ENCODE peak calls at places on chromosomes 13 and 19, in eight cellular contexts. T is sigmoid colon; I is HL-60; E is fibroblast of pulmonary artery; S is CD8-positive, alpha-beta T cell; A is cardiac fibroblast; V is pancreas; U is mucosa of descending colon. P is an unnamed sample.

GRCh38 chr13:71864981-71865857 is 1.8 kb downstream of the DACH1 start:
- DNase-seq in T (peak), I (peak), E (no peak), S (no peak), A (peak), V (no peak), U (peak), P (no peak)

GRCh38 chr19:22428299-22428913 is 6.3 kb upstream of the ZNF98 start:
- DNase-seq in T (no peak), I (no peak), E (no peak), S (no peak), A (no peak), V (no peak), U (no peak), P (no peak)

GRCh38 chr19:47176071-47176626 is 45.5 kb downstream of the SAE1 start:
- DNase-seq in T (no peak), I (no peak), E (peak), S (no peak), A (peak), V (no peak), U (no peak), P (no peak)

GRCh38 chr19:29690842-29691241 is 24.2 kb downstream of the C19orf12 start:
- DNase-seq in T (no peak), I (peak), E (peak), S (no peak), A (peak), V (no peak), U (no peak), P (peak)

GRCh38 chr13:94154362-94154761 is 325.1 kb downstream of the DCT start:
- DNase-seq in T (no peak), I (no peak), E (peak), S (no peak), A (peak), V (peak), U (no peak), P (no peak)

GRCh38 chr13:37868691-37869505 is 674 bp downstream of the TRPC4 start:
- DNase-seq in T (no peak), I (no peak), E (peak), S (no peak), A (peak), V (no peak), U (no peak), P (no peak)

GRCh38 chr13:95676100-95676774 is 702 bp upstream of the DNAJC3 start:
- DNase-seq in T (no peak), I (peak), E (peak), S (no peak), A (peak), V (peak), U (peak), P (peak)

GRCh38 chr13:51733656-51734334 is 70.2 kb downstream of the DHRS12 start:
- DNase-seq in T (no peak), I (no peak), E (no peak), S (no peak), A (peak), V (no peak), U (no peak), P (no peak)

GRCh38 chr13:42740753-42741152 is 40.6 kb upstream of the FAM216B start:
- DNase-seq in T (no peak), I (peak), E (peak), S (no peak), A (peak), V (peak), U (peak), P (no peak)

GRCh38 chr19:51777570-51778460 is 16.8 kb downstream of the FPR2 start:
- DNase-seq in T (peak), I (peak), E (peak), S (no peak), A (peak), V (peak), U (no peak), P (peak)

GRCh38 chr13:81442904-81443303 is 1102.0 kb upstream of the SPRY2 start:
- DNase-seq in T (no peak), I (no peak), E (no peak), S (no peak), A (no peak), V (no peak), U (no peak), P (no peak)

GRCh38 chr19:53158119-53158656 is 665 bp downstream of the ZNF347 start:
- DNase-seq in T (peak), I (no peak), E (peak), S (no peak), A (peak), V (peak), U (peak), P (peak)

GRCh38 chr19:54462713-54463530 is 656 bp downstream of the LENG9 start:
- DNase-seq in T (peak), I (no peak), E (peak), S (no peak), A (peak), V (peak), U (peak), P (no peak)

GRCh38 chr19:12859546-12859945 is 21.2 kb downstream of the MAST1 start:
- DNase-seq in T (no peak), I (no peak), E (no peak), S (no peak), A (no peak), V (no peak), U (no peak), P (no peak)

DNA sequence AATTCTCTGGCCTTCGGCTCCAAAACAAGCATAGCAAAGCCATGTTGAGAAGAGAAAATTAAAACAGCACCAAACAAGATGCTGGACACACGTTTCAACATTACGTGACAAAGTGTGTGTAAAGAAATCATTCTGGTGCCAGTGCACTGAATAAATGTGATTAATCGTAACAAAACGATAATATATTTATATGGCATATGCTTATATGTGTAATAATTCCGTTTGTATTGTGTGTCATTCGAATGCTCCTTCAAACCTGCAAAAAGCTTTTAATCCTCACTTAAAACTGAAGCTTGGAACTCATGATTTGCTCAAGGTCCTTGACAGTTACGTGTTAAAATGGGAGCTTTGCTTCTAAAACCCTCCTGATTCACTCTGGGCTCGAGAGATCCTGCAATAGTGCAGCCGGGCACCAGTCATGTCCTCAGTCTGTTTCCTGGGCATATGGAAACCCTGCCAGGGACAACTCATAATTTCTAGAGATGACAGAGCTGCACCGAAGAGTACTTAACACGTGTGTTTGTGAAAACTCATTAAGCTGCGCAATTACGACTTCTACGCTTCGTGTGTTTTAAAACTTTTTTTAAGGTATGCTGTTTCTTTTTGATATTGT is 731 bp upstream of the AKAP8L start:
- DNase-seq in T (no peak), I (no peak), E (peak), S (no peak), A (peak), V (no peak), U (no peak), P (no peak)
- TF ChIP-seq CTCF in T (no peak), I (no peak), E (no peak), S (no peak), A (no peak), V (no peak), U (no peak), P (no peak)

DNA sequence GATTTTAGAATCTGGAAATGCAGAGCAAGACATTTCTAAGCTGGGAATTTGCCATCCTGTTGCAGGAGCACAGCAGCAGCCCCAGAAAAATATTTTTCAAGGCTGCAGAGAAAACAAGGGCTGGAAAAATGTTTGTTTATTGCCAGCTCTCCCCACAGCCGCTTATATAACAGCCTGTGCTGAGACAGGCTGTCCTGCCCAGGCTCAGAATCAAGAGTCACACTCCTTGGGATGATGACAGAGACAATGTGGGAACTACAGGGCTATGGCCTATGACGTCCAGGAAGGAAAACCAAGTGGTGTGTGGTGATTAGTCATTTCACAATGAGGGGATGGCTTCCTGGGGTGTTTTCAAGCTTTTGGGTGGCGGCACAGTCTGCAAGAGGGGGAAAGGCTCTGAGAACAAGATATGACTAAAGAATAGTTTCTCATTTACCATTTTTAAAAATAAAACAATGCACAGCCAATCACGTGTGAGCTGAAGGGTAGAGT is 136.3 kb upstream of the SERP2 start:
- DNase-seq in T (peak), I (no peak), E (peak), S (no peak), A (peak), V (peak), U (no peak), P (peak)
- H3K4me3 ChIP-seq in T (no peak), I (no peak), E (no peak), S (no peak), A (no peak), V (no peak), U (no peak), P (no peak)

GRCh38 chr19:4374451-4375163 is 25.7 kb downstream of the SH3GL1 start:
- DNase-seq in T (peak), I (peak), E (peak), S (no peak), A (peak), V (peak), U (peak), P (no peak)
- TF ChIP-seq CTCF in T (no peak), I (no peak), E (no peak), S (no peak), A (peak), V (no peak), U (no peak), P (peak)

DNA sequence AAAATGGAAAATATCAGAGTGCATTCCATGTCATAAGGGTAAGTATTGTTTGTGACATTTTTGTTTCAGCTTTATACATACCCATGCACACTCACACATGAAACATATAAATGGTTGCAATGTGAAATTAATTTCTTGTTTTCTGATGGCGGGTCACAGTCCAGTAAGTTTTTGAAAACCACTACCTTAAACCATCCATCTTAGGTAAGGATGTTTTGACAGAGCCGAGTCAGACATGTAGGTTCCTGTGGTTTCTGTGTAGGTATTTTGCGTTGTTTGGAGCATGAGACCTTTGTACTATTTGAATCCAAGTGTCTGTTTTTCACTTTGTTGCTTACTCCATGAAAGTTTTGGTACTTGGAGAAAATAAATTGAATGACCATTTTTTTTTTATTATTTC is 121.7 kb downstream of the B3GLCT start:
- DNase-seq in T (no peak), I (no peak), E (no peak), S (no peak), A (no peak), V (no peak), U (no peak), P (no peak)
- H3K4me3 ChIP-seq in T (no peak), I (no peak), E (no peak), S (no peak), A (no peak), V (no peak), U (no peak), P (no peak)

GRCh38 chr19:39499932-39500331 is 1.2 kb downstream of the DLL3 start:
- DNase-seq in T (no peak), I (no peak), E (no peak), S (no peak), A (no peak), V (no peak), U (no peak), P (no peak)

GRCh38 chr19:39499082-39499642 is 415 bp downstream of the DLL3 start:
- DNase-seq in T (no peak), I (no peak), E (no peak), S (no peak), A (peak), V (no peak), U (no peak), P (no peak)

GRCh38 chr19:39498262-39499081 is at the start of gene DLL3:
- DNase-seq in T (no peak), I (no peak), E (peak), S (no peak), A (no peak), V (no peak), U (no peak), P (no peak)

GRCh38 chr19:39496063-39496462 is 2.7 kb upstream of the DLL3 start:
- DNase-seq in T (no peak), I (no peak), E (no peak), S (no peak), A (no peak), V (no peak), U (no peak), P (no peak)

DNA sequence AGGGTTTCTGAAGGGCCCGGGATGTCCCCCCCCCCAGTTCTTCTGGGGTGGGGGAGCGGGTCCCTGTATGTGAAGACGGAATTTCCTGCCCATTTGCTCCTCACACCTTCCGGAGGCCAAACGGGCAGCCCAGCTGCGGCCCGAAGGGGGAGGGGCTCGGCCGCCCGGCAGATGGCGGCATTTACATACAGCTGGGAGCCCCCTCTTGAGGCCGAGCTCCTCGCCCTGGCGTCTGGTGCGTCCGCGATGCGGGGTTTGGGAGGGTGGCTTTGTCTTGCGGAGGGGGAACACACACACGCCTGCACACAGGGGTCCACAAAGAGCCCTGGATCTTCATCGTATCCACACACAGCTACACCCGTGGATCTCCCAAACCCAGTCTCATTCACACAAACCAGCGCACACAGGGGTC is 891 bp upstream of the DLL3 start:
- DNase-seq in T (no peak), I (no peak), E (peak), S (no peak), A (no peak), V (no peak), U (peak), P (no peak)
- TF ChIP-seq CTCF in T (peak), I (no peak), E (peak), S (no peak), A (peak), V (no peak), U (no peak), P (peak)

DNA sequence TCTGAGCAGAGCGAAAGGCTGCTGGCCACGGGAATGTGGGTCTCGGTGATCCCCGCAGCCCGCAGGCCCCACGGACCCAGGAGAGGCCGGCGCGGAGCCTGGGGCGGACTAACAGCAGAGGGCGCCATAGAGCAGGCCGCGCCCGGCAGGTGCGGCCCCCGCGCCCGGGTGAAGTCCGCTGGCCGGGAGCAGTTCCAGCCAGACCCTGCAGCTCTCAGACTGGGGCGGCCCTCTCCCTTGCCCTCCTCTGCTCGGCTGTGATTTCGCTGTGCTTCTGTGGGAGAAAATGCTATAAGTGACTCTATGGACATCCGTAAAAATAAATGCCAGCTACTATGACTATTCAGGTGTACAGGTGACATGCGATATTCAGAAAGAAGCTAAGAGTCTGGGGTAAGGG is 37.7 kb downstream of the GSX1 start:
- DNase-seq in T (peak), I (peak), E (peak), S (peak), A (peak), V (peak), U (peak), P (no peak)
- H3K4me3 ChIP-seq in T (peak), I (peak), E (peak), S (no peak), A (peak), V (peak), U (no peak), P (no peak)

DNA sequence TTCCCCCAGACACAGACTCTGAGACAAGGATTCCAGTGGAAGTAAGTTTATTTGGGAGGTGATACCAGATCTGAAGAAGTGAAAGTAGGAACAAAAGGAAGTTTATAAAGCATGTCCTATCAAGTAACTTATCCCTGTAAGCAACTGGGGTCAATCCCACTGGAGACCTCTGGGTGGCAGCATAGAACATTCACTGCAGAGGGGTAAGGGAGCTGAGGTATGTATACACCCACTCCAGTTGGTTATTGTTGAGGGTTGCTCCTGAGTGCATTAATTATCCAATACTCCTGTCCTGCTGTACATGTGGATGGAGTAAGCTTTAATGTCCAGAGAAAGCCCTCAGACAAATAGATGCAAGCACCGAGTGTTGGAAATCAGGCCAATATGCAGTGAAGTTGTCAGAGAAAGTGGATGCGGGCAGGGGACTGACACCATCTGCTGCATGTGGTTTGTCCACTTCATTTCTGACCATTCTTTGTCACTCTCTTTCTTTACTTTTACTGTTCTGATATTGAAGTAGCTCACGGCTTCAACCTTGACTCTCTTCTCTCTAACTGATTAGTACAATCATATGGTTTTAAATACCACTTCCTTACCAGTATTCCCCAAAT is 46.7 kb downstream of the NOTCH3 start:
- DNase-seq in T (peak), I (no peak), E (peak), S (no peak), A (peak), V (no peak), U (peak), P (no peak)
- TF ChIP-seq CTCF in T (peak), I (peak), E (peak), S (peak), A (peak), V (no peak), U (no peak), P (peak)

GRCh38 chr13:102830646-102831045 is 15.2 kb upstream of the ERCC5 start:
- DNase-seq in T (no peak), I (no peak), E (peak), S (no peak), A (peak), V (peak), U (peak), P (no peak)

GRCh38 chr13:102825400-102825799 is 20.4 kb upstream of the ERCC5 start:
- DNase-seq in T (no peak), I (no peak), E (no peak), S (no peak), A (no peak), V (no peak), U (no peak), P (no peak)

GRCh38 chr13:102825921-102826706 is 19.7 kb upstream of the ERCC5 start:
- DNase-seq in T (no peak), I (no peak), E (peak), S (no peak), A (peak), V (no peak), U (no peak), P (no peak)
- H3K4me3 ChIP-seq in T (no peak), I (no peak), E (peak), S (no peak), A (peak), V (no peak), U (no peak), P (no peak)

P was measured in GM12864.